ENCODE peak calls at places on chromosomes 1 and 21, in eight cellular contexts. T is activated naive CD8-positive, alpha-beta T cell treated with anti-CD3 and anti-CD28 coated beads for 36 hours; E is central memory CD4-positive, alpha-beta T cell; L is Daoy; B is left cardiac atrium; F is ELR; U is T-helper 9 cell; D is dorsolateral prefrontal cortex. A is an unnamed sample.
A peak's percentile ranks its signal among the peaks of the same experiment; 100 is the strongest.

GRCh38 chr1:198880818-198881597 is 242.2 kb downstream of the PTPRC start:
- DNase-seq in E (no peak), B (no peak), D (no peak), L (peak; percentile 77), F (peak; percentile 95), T (no peak), U (no peak), A (peak; percentile 87)

GRCh38 chr1:29136463-29136915 is 12.8 kb upstream of the TMEM200B start:
- DNase-seq in L (no peak), B (peak; percentile 42), E (no peak), T (no peak), D (peak; percentile 27), F (no peak), U (no peak), A (peak; percentile 48)

GRCh38 chr1:181430015-181430657 is 53.2 kb upstream of the CACNA1E start:
- DNase-seq in F (no peak), U (no peak), L (no peak), B (no peak), T (no peak), E (no peak), D (no peak), A (no peak)

GRCh38 chr1:27021347-27022031 is 8.8 kb upstream of the TENT5B start:
- DNase-seq in F (no peak), T (no peak), E (no peak), L (no peak), D (no peak), B (no peak), U (no peak), A (no peak)

GRCh38 chr1:110547017-110547416 is 28.0 kb upstream of the KCNA10 start:
- DNase-seq in F (no peak), E (no peak), L (no peak), B (no peak), U (no peak), D (no peak), T (no peak), A (no peak)

GRCh38 chr1:53037159-53037558 is 24.9 kb upstream of the PODN start:
- DNase-seq in T (no peak), B (no peak), F (no peak), L (no peak), D (no peak), U (no peak), E (no peak), A (no peak)

GRCh38 chr1:28370220-28371010 is 875 bp downstream of the PHACTR4 start:
- DNase-seq in F (peak; percentile 62), U (peak; percentile 6), T (peak; percentile 25), L (peak; percentile 50), B (no peak), D (peak; percentile 23), E (no peak), A (peak; percentile 68)

GRCh38 chr1:16138772-16139221 is 17.1 kb downstream of the EPHA2 start:
- DNase-seq in T (no peak), L (peak; percentile 72), D (no peak), F (peak; percentile 84), U (no peak), B (peak; percentile 49), E (no peak), A (no peak)

GRCh38 chr1:151513626-151514101 is 2.5 kb downstream of the CGN start:
- DNase-seq in L (peak; percentile 58), F (no peak), B (no peak), U (no peak), E (no peak), T (no peak), D (no peak), A (no peak)

GRCh38 chr1:154386643-154387352 is 18.3 kb upstream of the IL6R start:
- DNase-seq in B (no peak), E (peak; percentile 68), T (peak; percentile 89), L (peak; percentile 50), U (peak; percentile 49), F (no peak), D (no peak), A (no peak)

GRCh38 chr1:45868861-45869260 is 65.4 kb downstream of the MAST2 start:
- DNase-seq in F (peak; percentile 18), L (no peak), T (no peak), D (no peak), B (no peak), U (no peak), E (no peak), A (no peak)

GRCh38 chr1:167864392-167864992 is 49.4 kb downstream of the ADCY10 start:
- DNase-seq in L (no peak), T (no peak), F (no peak), B (no peak), E (no peak), D (no peak), U (no peak), A (no peak)

GRCh38 chr1:43822040-43822439 is 111.6 kb upstream of the ARTN start:
- DNase-seq in L (peak; percentile 92), E (no peak), B (no peak), U (no peak), F (peak; percentile 99), T (no peak), D (no peak), A (peak; percentile 58)

GRCh38 chr21:38027901-38028300 is 111.6 kb upstream of the KCNJ6 start:
- DNase-seq in U (no peak), D (no peak), F (peak; percentile 71), T (no peak), B (no peak), E (no peak), L (peak; percentile 81), A (no peak)

GRCh38 chr21:33949516-33950424 is 34.2 kb upstream of the ATP5PO start:
- DNase-seq in B (no peak), L (no peak), E (peak; percentile 66), D (no peak), F (no peak), T (peak; percentile 60), U (no peak), A (no peak)

GRCh38 chr1:67818725-67819301 is 14.5 kb downstream of the GNG12 start:
- DNase-seq in T (no peak), L (no peak), U (no peak), D (no peak), B (no peak), F (no peak), E (no peak), A (no peak)

GRCh38 chr21:32249551-32250280 is 29.1 kb downstream of the MIS18A start:
- DNase-seq in B (no peak), E (no peak), D (no peak), U (no peak), T (no peak), F (no peak), L (no peak), A (no peak)

GRCh38 chr1:42973304-42973703 is 14.6 kb upstream of the SLC2A1 start:
- DNase-seq in D (no peak), T (no peak), E (no peak), F (peak; percentile 62), L (peak; percentile 82), B (no peak), U (no peak), A (no peak)

GRCh38 chr1:39220900-39221870 is 16.7 kb downstream of the MACF1 start:
- DNase-seq in E (no peak), U (no peak), L (no peak), D (no peak), B (no peak), F (no peak), T (no peak), A (no peak)

GRCh38 chr1:204113900-204114299 is 37.9 kb downstream of the ETNK2 start:
- DNase-seq in T (no peak), E (no peak), U (no peak), B (no peak), D (no peak), L (no peak), F (no peak), A (no peak)

GRCh38 chr1:27934818-27935549 is at the start of gene SMPDL3B:
- DNase-seq in F (peak; percentile 61), B (no peak), D (no peak), E (no peak), T (no peak), U (no peak), L (peak; percentile 33), A (no peak)

GRCh38 chr1:241615043-241615974 is 24.9 kb downstream of the CHML start:
- DNase-seq in E (no peak), F (peak; percentile 51), L (peak; percentile 72), D (no peak), B (no peak), U (no peak), T (no peak), A (no peak)

GRCh38 chr21:43921602-43921978 is 56.6 kb downstream of the AGPAT3 start:
- DNase-seq in D (no peak), L (no peak), B (no peak), E (peak; percentile 52), T (peak; percentile 37), F (no peak), U (no peak), A (no peak)

A was measured in A673.